ENCODE peak calls at places on chromosomes 16 and 17, in ten cellular contexts. B, O, P, W, L, A, F, R, U and V are unnamed samples.

GRCh38 chr16:875182-876040 is 74.9 kb upstream of the GNG13 start:
- DNase-seq in F (no peak), O (no peak), P (no peak), W (no peak), L (no peak), A (no peak), B (peak; percentile 41), U (no peak), R (peak; percentile 9), V (peak; percentile 34)

GRCh38 chr16:60419859-60420258 is 1616.4 kb downstream of the CDH8 start:
- DNase-seq in P (no peak), O (no peak), U (no peak), F (no peak), A (no peak), R (no peak), L (no peak), B (no peak), W (no peak), V (no peak)

GRCh38 chr16:10831899-10832886 is 13.6 kb upstream of the TVP23A start:
- DNase-seq in B (no peak), O (no peak), R (no peak), F (peak; percentile 18), L (no peak), A (peak; percentile 50), P (no peak), U (no peak), W (no peak), V (no peak)

GRCh38 chr16:2472488-2472864 is 1.4 kb downstream of the NTN3 start:
- DNase-seq in L (no peak), B (no peak), P (no peak), R (no peak), U (no peak), F (no peak), O (no peak), W (no peak), A (no peak), V (no peak)

GRCh38 chr17:28944862-28945741 is 6.2 kb downstream of the PHF12 start:
- DNase-seq in R (no peak), O (no peak), U (no peak), F (no peak), W (no peak), L (peak; percentile 74), B (no peak), A (no peak), P (no peak), V (no peak)

GRCh38 chr17:77793146-77793887 is 165.2 kb upstream of the TNRC6C start:
- DNase-seq in L (no peak), B (no peak), P (no peak), R (no peak), O (no peak), W (no peak), F (no peak), U (no peak), A (peak; percentile 66), V (no peak)

GRCh38 chr16:27237229-27238015 is 31.1 kb downstream of the NSMCE1 start:
- DNase-seq in O (no peak), L (peak; percentile 71), A (no peak), R (no peak), U (no peak), W (no peak), B (peak; percentile 62), F (peak; percentile 53), P (no peak), V (peak; percentile 50)

GRCh38 chr16:17977260-17977659 is 359.3 kb downstream of the NPIPA8 start:
- DNase-seq in A (no peak), B (no peak), U (no peak), L (no peak), W (no peak), F (no peak), R (no peak), P (no peak), O (no peak), V (no peak)

GRCh38 chr16:53816211-53816610 is 112.3 kb downstream of the FTO start:
- DNase-seq in F (no peak), O (no peak), A (no peak), B (no peak), P (no peak), W (no peak), L (no peak), U (no peak), R (no peak), V (no peak)

GRCh38 chr17:9924735-9925191 is 19.7 kb upstream of the RCVRN start:
- DNase-seq in U (no peak), O (no peak), A (no peak), R (no peak), P (no peak), F (peak; percentile 80), L (peak; percentile 53), W (peak; percentile 62), B (no peak), V (no peak)

GRCh38 chr16:58651965-58652348 is 22.3 kb upstream of the CNOT1 start:
- DNase-seq in U (no peak), W (no peak), P (no peak), R (no peak), F (no peak), A (no peak), L (peak; percentile 72), O (no peak), B (no peak), V (no peak)

GRCh38 chr17:48544356-48545021 is 420 bp downstream of the HOXB2 start:
- DNase-seq in W (peak; percentile 79), P (peak; percentile 71), B (peak; percentile 99), O (peak; percentile 19), L (peak; percentile 94), A (peak; percentile 97), R (peak; percentile 47), U (peak; percentile 81), F (no peak), V (peak; percentile 73)

GRCh38 chr17:42428141-42428944 is 5.3 kb upstream of the CAVIN1 start:
- DNase-seq in F (peak; percentile 74), W (peak; percentile 74), P (peak; percentile 54), A (no peak), B (peak; percentile 32), U (peak; percentile 57), O (no peak), R (no peak), L (peak; percentile 98), V (no peak)

GRCh38 chr16:14168146-14168545 is 97.0 kb downstream of the MRTFB start:
- DNase-seq in L (peak; percentile 71), O (no peak), F (no peak), W (no peak), R (no peak), U (no peak), P (no peak), A (no peak), B (no peak), V (no peak)

DNA sequence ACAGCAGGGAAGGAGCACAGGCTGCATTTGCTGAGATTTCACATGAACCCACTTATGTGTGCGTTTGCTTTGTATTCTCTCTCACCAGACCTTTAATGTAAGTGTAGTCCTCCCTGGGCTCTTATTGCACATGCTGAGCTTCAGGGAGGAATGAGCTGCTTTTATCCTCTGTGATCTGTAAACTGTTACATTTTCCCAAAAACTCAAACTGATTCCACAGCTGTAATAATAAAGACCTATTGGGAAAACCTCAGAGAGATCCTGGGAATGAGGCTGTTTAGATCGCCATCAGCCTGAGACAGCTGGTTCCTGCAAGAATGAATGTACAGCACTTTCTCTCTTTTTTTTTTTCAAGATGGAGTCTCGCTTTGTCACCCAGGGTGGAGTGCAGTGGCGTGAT is 53.6 kb upstream of the ADORA2B start:
- DNase-seq in L (no peak), P (no peak), A (no peak), W (no peak), U (no peak), B (no peak), R (no peak), F (no peak), O (no peak), V (no peak)
- H3K27ac ChIP-seq in L (no peak overlapping the region), P (peak overlapping the region; percentile 22), A (no peak overlapping the region), W (no peak overlapping the region), U (no peak overlapping the region), B (no peak overlapping the region), R (no peak overlapping the region), F (no peak overlapping the region), O (no peak overlapping the region), V (no peak overlapping the region)

DNA sequence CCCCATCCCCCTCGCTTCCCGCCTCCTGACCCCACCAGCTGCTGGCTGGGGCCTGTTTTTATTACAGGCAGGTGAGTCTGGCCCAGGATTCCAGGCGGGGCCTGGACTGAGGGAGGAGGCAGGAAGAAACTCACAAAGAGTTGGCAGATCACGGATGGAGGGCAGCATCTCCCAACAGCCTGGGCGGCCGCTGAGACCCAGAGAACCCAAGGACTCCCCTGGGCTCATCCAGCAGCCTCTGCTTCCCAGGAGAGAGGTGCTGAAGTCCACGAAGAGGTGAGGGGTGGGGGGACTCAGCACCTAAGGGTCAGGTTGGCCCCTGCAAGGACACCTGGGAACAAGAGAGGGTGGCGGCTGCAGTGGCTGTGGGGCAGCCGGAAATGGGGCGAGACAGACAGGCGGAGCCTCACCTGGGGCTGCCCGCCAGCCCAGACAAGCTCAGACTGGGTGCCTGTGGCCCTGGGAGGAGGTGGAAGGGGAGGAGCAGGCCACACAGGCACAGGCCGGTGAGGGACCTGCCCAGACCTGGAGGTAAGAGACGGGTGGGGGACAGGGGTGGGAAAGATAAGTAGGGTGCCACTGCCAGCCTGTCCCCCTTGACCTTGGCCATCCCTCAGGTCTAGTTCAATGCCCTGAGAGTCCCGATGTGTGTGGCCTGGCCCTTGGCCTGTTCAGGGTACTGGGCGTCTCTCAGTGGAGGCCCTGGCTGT is 8.7 kb upstream of the ADGRG1 start:
- DNase-seq in U (peak; percentile 83), R (peak; percentile 3), O (peak; percentile 7), A (peak; percentile 57), P (no peak), F (no peak), W (no peak), L (no peak), B (peak; percentile 35), V (peak; percentile 66)
- H3K4me1 ChIP-seq in U (peaks cover 39% of the 10 kb centered on the region), R (peaks cover 4% of the 10 kb centered on the region), O (peaks cover 11% of the 10 kb centered on the region), A (no peaks in the 10 kb centered on the region), P (peaks cover 15% of the 10 kb centered on the region), F (no peaks in the 10 kb centered on the region), W (no peaks in the 10 kb centered on the region), L (peaks cover 3% of the 10 kb centered on the region), B (no peaks in the 10 kb centered on the region), V (peaks cover 33% of the 10 kb centered on the region)

DNA sequence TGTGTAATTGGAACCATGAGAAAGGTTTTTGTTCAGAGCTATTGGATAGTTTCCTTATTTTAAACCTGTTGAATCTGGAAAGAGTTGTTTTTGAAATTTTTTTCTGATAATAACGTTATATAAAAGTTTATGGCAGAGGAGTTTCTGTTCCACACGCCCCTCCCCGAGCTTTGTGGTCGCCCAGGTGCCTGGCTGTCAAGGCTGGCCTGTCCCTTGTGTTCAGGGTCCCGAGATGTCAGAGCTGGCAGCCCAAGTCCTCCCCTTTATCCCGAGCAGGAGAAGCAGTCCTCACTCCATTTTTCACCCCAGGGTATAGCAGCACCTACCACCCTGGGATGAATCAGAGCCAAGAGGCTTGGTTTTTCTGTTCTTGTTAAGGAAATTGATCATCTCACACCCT is 26.2 kb upstream of the ZNF750 start:
- DNase-seq in U (no peak), R (no peak), W (no peak), L (no peak), A (peak; percentile 47), B (no peak), O (no peak), P (no peak), F (no peak), V (no peak)
- H3K27ac ChIP-seq in U (peak overlapping the region; percentile 5), R (no peak overlapping the region), W (no peak overlapping the region), L (peak overlapping the region; percentile 59), A (no peak overlapping the region), B (no peak overlapping the region), O (no peak overlapping the region), P (no peak overlapping the region), F (peak overlapping the region; percentile 15), V (peak overlapping the region; percentile 24)

GRCh38 chr17:76247304-76247703 is 7.0 kb upstream of the RNF157 start:
- DNase-seq in L (no peak), W (no peak), O (no peak), R (no peak), F (no peak), A (no peak), U (no peak), P (no peak), B (no peak), V (no peak)
- H3K4me1 ChIP-seq in L (peaks cover 5% of the 10 kb centered on the region), W (no peaks in the 10 kb centered on the region), O (peaks cover 20% of the 10 kb centered on the region), R (no peaks in the 10 kb centered on the region), F (peaks cover 17% of the 10 kb centered on the region), A (no peaks in the 10 kb centered on the region), U (peaks cover 32% of the 10 kb centered on the region), P (peaks cover 8% of the 10 kb centered on the region), B (no peaks in the 10 kb centered on the region), V (peaks cover 24% of the 10 kb centered on the region)